ENCODE peak calls at places on chromosomes 12 and 14, in eight cellular contexts. U is endothelial cell of umbilical vein, N is SK-N-SH, K is thyroid gland, I is thoracic aorta, R is esophagus squamous epithelium, P is neural progenitor cell, Y is lower lobe of right lung. H is an unnamed sample.
A peak's percentile ranks its signal among the peaks of the same experiment; 100 is the strongest.

GRCh38 chr12:104605685-104606084 is 148.9 kb downstream of the CHST11 start:
- DNase-seq in U (no peak), N (no peak), K (peak; percentile 34), I (peak; percentile 43), R (no peak), P (no peak), Y (peak; percentile 87), H (no peak)

GRCh38 chr12:5096241-5096880 is 52.7 kb downstream of the KCNA5 start:
- DNase-seq in U (no peak), N (peak; percentile 14), K (no peak), I (no peak), R (no peak), P (no peak), Y (no peak), H (no peak)

GRCh38 chr14:38721822-38722431 is 381.1 kb downstream of the SEC23A start:
- DNase-seq in U (peak; percentile 89), N (peak; percentile 4), K (peak; percentile 71), I (no peak), R (no peak), P (peak; percentile 67), Y (no peak), H (no peak)

GRCh38 chr14:53391631-53392030 is 238.5 kb upstream of the DDHD1 start:
- DNase-seq in U (peak; percentile 9), N (no peak), K (no peak), I (no peak), R (no peak), P (no peak), Y (no peak), H (no peak)

GRCh38 chr14:87142568-87143211 is 850.3 kb downstream of the GALC start:
- DNase-seq in U (no peak), N (no peak), K (no peak), I (no peak), R (no peak), P (no peak), Y (no peak), H (no peak)

GRCh38 chr14:104113631-104114420 is 24.6 kb upstream of the KIF26A start:
- DNase-seq in U (no peak), N (no peak), K (peak; percentile 3), I (no peak), R (no peak), P (no peak), Y (no peak), H (peak; percentile 71)

GRCh38 chr12:109921982-109922381 is 21.9 kb downstream of the TCHP start:
- DNase-seq in U (no peak), N (no peak), K (no peak), I (no peak), R (no peak), P (no peak), Y (no peak), H (no peak)

GRCh38 chr14:31990183-31990862 is 86.8 kb upstream of the ARHGAP5 start:
- DNase-seq in U (no peak), N (no peak), K (no peak), I (no peak), R (no peak), P (no peak), Y (no peak), H (no peak)

GRCh38 chr12:122854554-122854953 is 19.3 kb downstream of the HIP1R start:
- DNase-seq in U (no peak), N (no peak), K (no peak), I (no peak), R (no peak), P (no peak), Y (no peak), H (no peak)

GRCh38 chr14:57089901-57090300 is 178.8 kb downstream of the EXOC5 start:
- DNase-seq in U (no peak), N (no peak), K (no peak), I (no peak), R (no peak), P (no peak), Y (no peak), H (no peak)

GRCh38 chr12:100268835-100269564 is 2.0 kb downstream of the SCYL2 start:
- DNase-seq in U (peak; percentile 30), N (no peak), K (no peak), I (no peak), R (no peak), P (no peak), Y (no peak), H (no peak)

GRCh38 chr12:57133916-57134315 is 5.6 kb downstream of the LRP1 start:
- DNase-seq in U (no peak), N (no peak), K (no peak), I (no peak), R (no peak), P (no peak), Y (no peak), H (no peak)

GRCh38 chr12:65496617-65497016 is 218.1 kb downstream of the MSRB3 start:
- DNase-seq in U (no peak), N (no peak), K (no peak), I (no peak), R (no peak), P (no peak), Y (no peak), H (no peak)

GRCh38 chr12:68776976-68777610 is 30.9 kb upstream of the MDM2 start:
- DNase-seq in U (no peak), N (no peak), K (no peak), I (no peak), R (no peak), P (no peak), Y (no peak), H (no peak)

GRCh38 chr14:72643317-72643801 is 250.5 kb downstream of the DPF3 start:
- DNase-seq in U (peak; percentile 96), N (no peak), K (peak; percentile 2), I (peak; percentile 15), R (no peak), P (no peak), Y (no peak), H (peak; percentile 91)

GRCh38 chr12:34398706-34399630 is 376.7 kb downstream of the ALG10 start:
- DNase-seq in U (no peak), N (peak; percentile 1), K (peak; percentile 1), I (no peak), R (no peak), P (no peak), Y (peak; percentile 27), H (peak; percentile 38)

GRCh38 chr14:50006141-50006540 is 110.2 kb downstream of the VCPKMT start:
- DNase-seq in U (no peak), N (peak; percentile 76), K (no peak), I (no peak), R (no peak), P (no peak), Y (no peak), H (no peak)

GRCh38 chr12:14612895-14613294 is 45.2 kb upstream of the PLBD1 start:
- DNase-seq in U (no peak), N (no peak), K (no peak), I (no peak), R (no peak), P (no peak), Y (no peak), H (no peak)

GRCh38 chr14:94322648-94323570 is at the start of gene SERPINA6:
- DNase-seq in U (no peak), N (peak; percentile 29), K (no peak), I (no peak), R (no peak), P (no peak), Y (no peak), H (no peak)

DNA sequence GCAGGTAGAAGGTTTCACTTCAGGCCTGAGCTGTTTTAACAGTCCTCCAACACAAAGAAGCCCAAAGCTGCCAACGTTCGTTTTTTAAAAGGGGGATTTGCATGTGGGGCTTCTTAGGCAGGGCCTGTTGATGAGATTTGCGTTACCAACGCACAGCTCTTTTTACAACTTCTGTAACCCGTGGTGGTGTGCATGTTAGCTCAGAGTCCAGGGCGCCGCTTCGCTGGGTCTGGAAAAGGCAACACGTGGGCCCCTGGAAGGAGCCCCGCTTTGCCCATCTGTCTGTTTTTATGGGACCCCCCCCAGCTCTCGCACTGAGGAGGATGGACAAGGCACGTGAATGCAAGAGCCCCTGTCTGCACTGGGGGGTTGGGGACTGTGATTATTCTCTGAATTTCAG is 84.0 kb downstream of the ESR2 start:
- DNase-seq in U (no peak), N (no peak), K (no peak), I (no peak), R (no peak), P (no peak), Y (no peak), H (no peak)
- H3K4me1 ChIP-seq in U (peaks cover 2% of the 10 kb centered on the region), N (no peaks in the 10 kb centered on the region), K (peaks cover 26% of the 10 kb centered on the region), I (peaks cover 14% of the 10 kb centered on the region), R (no peaks in the 10 kb centered on the region), P (peaks cover 10% of the 10 kb centered on the region), Y (peaks cover 28% of the 10 kb centered on the region), H (peaks cover 4% of the 10 kb centered on the region)

GRCh38 chr12:105741786-105742566 is 396.8 kb downstream of the NUAK1 start:
- DNase-seq in U (peak; percentile 47), N (no peak), K (no peak), I (peak; percentile 32), R (no peak), P (no peak), Y (no peak), H (no peak)
- H3K27ac ChIP-seq in U (no peak overlapping the region), N (no peak overlapping the region), K (no peak overlapping the region), I (peak overlapping the region; percentile 68), R (no peak overlapping the region), P (no peak overlapping the region), Y (no peak overlapping the region), H (no peak overlapping the region)

GRCh38 chr14:85533821-85534271 is 3.9 kb downstream of the FLRT2 start:
- DNase-seq in U (peak; percentile 24), N (no peak), K (peak; percentile 25), I (no peak), R (no peak), P (no peak), Y (peak; percentile 42), H (peak; percentile 69)
- H3K4me3 ChIP-seq in U (peak overlapping the region; percentile 69), N (peak overlapping the region; percentile 66), K (peak overlapping the region; percentile 43), I (peak overlapping the region; percentile 77), R (peak overlapping the region; percentile 46), P (peak overlapping the region; percentile 74), Y (peak overlapping the region; percentile 58), H (peak overlapping the region; percentile 58)

GRCh38 chr14:68470361-68470760 is 322.5 kb downstream of the ZFP36L1 start:
- DNase-seq in U (no peak), N (no peak), K (no peak), I (no peak), R (no peak), P (no peak), Y (no peak), H (no peak)
- H3K4me1 ChIP-seq in U (peaks cover 33% of the 10 kb centered on the region), N (no peaks in the 10 kb centered on the region), K (peaks cover 26% of the 10 kb centered on the region), I (peaks cover 22% of the 10 kb centered on the region), R (peaks cover 21% of the 10 kb centered on the region), P (peaks cover 64% of the 10 kb centered on the region), Y (peaks cover 54% of the 10 kb centered on the region), H (peaks cover 51% of the 10 kb centered on the region)

DNA sequence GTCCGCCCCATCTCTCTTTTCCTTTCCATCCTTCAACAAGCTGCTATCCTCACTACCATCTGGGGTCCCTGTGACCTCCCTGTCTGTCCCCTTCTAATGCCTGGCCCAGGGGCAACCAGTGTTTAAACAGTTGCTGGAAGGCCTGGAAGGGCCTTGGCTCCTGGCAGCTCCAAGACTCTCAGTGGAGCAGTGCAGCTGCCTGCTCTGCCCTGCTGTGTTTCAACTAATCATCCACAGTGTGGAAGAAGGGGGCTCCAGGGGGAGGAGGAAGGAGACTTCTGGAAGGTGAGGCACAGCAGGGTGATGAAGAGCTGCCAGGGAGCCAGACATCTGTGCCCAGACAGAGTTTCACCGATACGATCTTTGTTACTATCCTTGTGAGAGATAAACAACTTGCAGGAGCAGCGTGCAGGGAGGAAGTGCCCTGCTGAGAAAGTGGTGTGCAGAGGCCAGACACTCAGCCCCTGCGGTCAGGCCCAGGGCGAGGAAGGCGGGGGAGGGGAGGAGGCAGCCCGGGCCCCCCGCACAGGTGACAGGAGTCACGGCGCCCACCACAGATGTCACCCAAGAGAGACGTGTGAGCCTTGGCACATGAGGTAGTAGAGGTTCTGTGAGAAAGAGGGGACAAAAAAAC is 1061.8 kb downstream of the BCL11B start:
- DNase-seq in U (no peak), N (no peak), K (no peak), I (no peak), R (no peak), P (no peak), Y (no peak), H (no peak)
- H3K27ac ChIP-seq in U (no peak overlapping the region), N (no peak overlapping the region), K (no peak overlapping the region), I (no peak overlapping the region), R (no peak overlapping the region), P (no peak overlapping the region), Y (no peak overlapping the region), H (no peak overlapping the region)

H was measured in RWPE2.